ENCODE peak calls at places on chromosomes 5 and 9, in five cellular contexts. D, U, B, Q and F are unnamed samples.

GRCh38 chr9:126386088-126386487 is 59.5 kb downstream of the MVB12B start:
- DNase-seq in D (no peak), U (no peak), B (no peak), Q (no peak), F (peak; percentile 28)

GRCh38 chr5:18754201-18754600 is 1119.9 kb downstream of the TAF11L14 start:
- DNase-seq in D (no peak), U (no peak), B (no peak), Q (no peak), F (no peak)

GRCh38 chr5:137488974-137489373 is 10.2 kb downstream of the SPOCK1 start:
- DNase-seq in D (no peak), U (no peak), B (no peak), Q (no peak), F (no peak)

GRCh38 chr5:32642276-32643002 is 57.1 kb downstream of the SUB1 start:
- DNase-seq in D (no peak), U (peak; percentile 25), B (no peak), Q (peak; percentile 59), F (peak; percentile 52)

GRCh38 chr5:142795246-142795645 is 25.1 kb downstream of the ARHGAP26 start:
- DNase-seq in D (no peak), U (no peak), B (no peak), Q (no peak), F (no peak)

GRCh38 chr9:135230817-135231520 is 143.5 kb downstream of the OLFM1 start:
- DNase-seq in D (no peak), U (no peak), B (no peak), Q (no peak), F (no peak)

GRCh38 chr5:72380491-72381274 is 60.5 kb downstream of the PTCD2 start:
- DNase-seq in D (no peak), U (peak; percentile 29), B (no peak), Q (no peak), F (no peak)

GRCh38 chr5:9468070-9468388 is 77.8 kb downstream of the SEMA5A start:
- DNase-seq in D (no peak), U (peak; percentile 88), B (no peak), Q (peak; percentile 97), F (peak; percentile 81)

GRCh38 chr9:21527579-21527978 is 45.5 kb upstream of the IFNE start:
- DNase-seq in D (no peak), U (no peak), B (no peak), Q (no peak), F (no peak)

GRCh38 chr5:64457846-64458245 is 48.0 kb upstream of the RGS7BP start:
- DNase-seq in D (no peak), U (no peak), B (no peak), Q (no peak), F (no peak)

GRCh38 chr9:109035684-109036423 is 22.6 kb upstream of the CTNNAL1 start:
- DNase-seq in D (no peak), U (peak; percentile 86), B (peak; percentile 62), Q (peak; percentile 94), F (peak; percentile 86)

GRCh38 chr5:146751781-146752401 is 126.7 kb downstream of the PPP2R2B start:
- DNase-seq in D (peak; percentile 45), U (no peak), B (no peak), Q (no peak), F (no peak)

GRCh38 chr5:148014276-148014675 is 49.5 kb upstream of the SPINK5 start:
- DNase-seq in D (no peak), U (no peak), B (no peak), Q (peak; percentile 58), F (no peak)

GRCh38 chr5:153714732-153715287 is 224.3 kb downstream of the GRIA1 start:
- DNase-seq in D (no peak), U (peak; percentile 30), B (no peak), Q (peak; percentile 53), F (no peak)
- TF ChIP-seq CTCF in D (no peak), U (no peak), B (no peak), Q (no peak), F (no peak)

DNA sequence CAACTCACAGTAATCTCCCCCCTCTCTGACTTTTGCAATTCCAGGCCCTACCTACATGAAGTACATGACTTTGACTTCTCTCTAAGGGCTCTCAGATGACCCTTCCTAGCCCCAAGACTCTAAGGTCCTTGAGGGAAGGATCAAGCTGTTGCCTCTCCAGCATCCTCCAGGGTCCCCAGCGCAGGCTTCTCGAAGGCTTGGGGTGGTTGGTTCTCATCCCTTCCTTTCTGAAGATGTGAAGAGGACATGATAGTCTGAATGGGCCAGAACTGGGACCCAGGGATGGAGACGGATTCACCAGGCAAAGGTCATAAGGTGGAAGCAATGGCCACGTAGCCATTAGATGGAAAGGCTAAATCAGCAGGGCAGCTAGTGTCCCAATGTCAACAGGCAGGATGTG is 86.8 kb downstream of the NRG2 start:
- DNase-seq in D (no peak), U (no peak), B (no peak), Q (no peak), F (no peak)
- H3K4me3 ChIP-seq in D (no peak overlapping the region), U (no peak overlapping the region), B (no peak overlapping the region), Q (no peak overlapping the region), F (no peak overlapping the region)

DNA sequence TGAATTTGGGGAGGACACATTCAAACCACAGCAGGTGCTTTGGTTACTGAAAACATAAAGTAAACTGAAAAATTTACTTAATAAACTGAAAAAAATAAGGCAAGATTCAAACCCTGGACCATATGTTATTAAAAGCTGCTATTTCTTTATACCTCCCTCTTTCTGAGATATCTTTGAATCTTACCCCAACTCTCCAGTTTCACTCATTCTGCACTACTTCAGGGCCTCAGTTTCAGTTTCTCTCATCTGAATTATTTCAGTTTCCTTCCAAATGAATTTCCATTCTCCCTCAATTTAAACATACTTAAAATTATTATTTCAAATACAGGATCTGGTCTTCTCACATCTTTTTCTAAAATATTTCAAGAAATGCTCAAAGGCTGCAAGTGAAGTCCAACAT is 4.9 kb upstream of the OXCT1 start:
- DNase-seq in D (no peak), U (no peak), B (no peak), Q (no peak), F (no peak)
- TF ChIP-seq CTCF in D (no peak), U (no peak), B (no peak), Q (no peak), F (no peak)

DNA sequence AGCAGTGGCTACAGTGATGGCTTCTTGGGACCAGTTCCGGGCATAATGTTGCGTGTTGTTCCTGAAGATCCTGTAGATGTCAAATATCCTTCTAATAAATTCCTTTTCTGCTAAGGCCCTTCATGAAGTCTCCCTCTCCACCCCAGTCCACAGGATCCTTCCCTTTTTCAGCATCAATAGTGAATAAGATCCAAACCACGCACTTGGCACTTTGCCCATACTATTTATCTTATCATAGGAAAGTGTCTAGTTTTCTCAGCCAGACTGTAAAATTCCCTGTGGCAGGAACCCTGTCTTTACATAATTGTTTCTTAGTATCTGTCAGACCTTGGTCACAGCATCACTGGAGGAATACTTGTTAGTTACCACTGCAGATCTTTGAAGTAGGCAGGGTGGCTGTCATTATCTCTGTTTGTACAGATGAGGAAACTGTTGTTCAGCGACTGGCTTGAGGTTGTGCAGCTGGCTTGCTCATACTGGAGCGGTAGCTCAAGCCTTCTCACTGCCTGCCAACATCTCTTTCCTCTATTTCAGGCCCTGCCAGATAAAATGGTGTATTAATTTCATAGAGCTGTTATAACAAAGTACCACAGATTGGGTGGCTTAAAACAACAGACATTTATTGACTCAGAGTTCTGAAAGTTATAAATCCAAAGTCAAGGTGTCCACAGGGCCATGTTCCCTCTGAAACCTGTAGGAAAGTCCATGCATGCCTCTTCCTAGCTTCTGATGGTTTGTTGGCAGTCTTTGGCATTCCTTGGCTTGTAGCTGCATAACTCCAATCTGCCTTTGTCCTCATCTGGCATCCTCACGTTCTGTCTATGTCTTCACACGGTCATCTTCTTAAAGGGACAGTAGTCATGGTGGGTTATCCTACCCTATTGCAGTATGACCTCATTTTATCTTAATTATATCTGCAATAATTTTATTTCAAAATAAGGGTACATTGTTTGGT is 33.5 kb upstream of the APC start:
- DNase-seq in D (no peak), U (peak; percentile 85), B (no peak), Q (peak; percentile 90), F (peak; percentile 87)
- H3K4me3 ChIP-seq in D (no peak overlapping the region), U (no peak overlapping the region), B (no peak overlapping the region), Q (no peak overlapping the region), F (no peak overlapping the region)

GRCh38 chr5:150624334-150625163 is 15.9 kb upstream of the SYNPO start:
- DNase-seq in D (no peak), U (no peak), B (no peak), Q (no peak), F (no peak)
- TF ChIP-seq CTCF in D (no peak), U (no peak), B (no peak), Q (no peak), F (no peak)

GRCh38 chr5:68500828-68501227 is 285.3 kb downstream of the PIK3R1 start:
- DNase-seq in D (no peak), U (no peak), B (no peak), Q (peak; percentile 13), F (no peak)
- H3K4me3 ChIP-seq in D (no peak overlapping the region), U (no peak overlapping the region), B (no peak overlapping the region), Q (no peak overlapping the region), F (no peak overlapping the region)

GRCh38 chr9:69499959-69500358 is 172.2 kb downstream of the APBA1 start:
- DNase-seq in D (no peak), U (no peak), B (no peak), Q (no peak), F (no peak)

GRCh38 chr9:69496803-69497450 is 171.9 kb downstream of the ENTREP1 start:
- DNase-seq in D (no peak), U (no peak), B (no peak), Q (no peak), F (no peak)

GRCh38 chr9:69497816-69498215 is 172.8 kb downstream of the ENTREP1 start:
- DNase-seq in D (no peak), U (no peak), B (no peak), Q (no peak), F (no peak)

GRCh38 chr9:69499401-69499800 is 172.8 kb downstream of the APBA1 start:
- DNase-seq in D (no peak), U (no peak), B (no peak), Q (no peak), F (no peak)

DNA sequence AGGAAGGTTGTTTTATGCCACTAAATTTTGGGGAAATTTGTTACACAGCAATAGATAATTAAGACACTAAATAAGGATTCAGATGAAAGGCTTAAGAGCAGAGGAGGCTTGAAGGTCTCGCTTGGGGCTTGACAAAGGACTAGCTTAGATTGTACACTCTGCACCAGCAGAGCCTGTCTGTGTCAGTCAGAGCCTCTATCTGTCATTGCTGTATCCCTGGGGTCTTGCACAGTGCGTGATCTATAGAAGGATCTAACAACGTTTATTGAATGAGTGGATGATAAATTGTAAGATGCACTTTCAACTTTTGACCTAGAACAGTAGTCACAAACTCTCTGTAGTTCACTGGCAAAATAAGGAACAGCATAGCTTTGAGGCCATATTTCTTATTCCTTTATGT is 173.4 kb downstream of the ENTREP1 start:
- DNase-seq in D (no peak), U (no peak), B (no peak), Q (no peak), F (no peak)
- TF ChIP-seq CTCF in D (no peak), U (no peak), B (no peak), Q (no peak), F (no peak)

GRCh38 chr9:92600742-92601261 is 65.0 kb upstream of the ECM2 start:
- DNase-seq in D (no peak), U (peak; percentile 85), B (no peak), Q (peak; percentile 87), F (peak; percentile 71)
- H3K4me3 ChIP-seq in D (no peak overlapping the region), U (peak overlapping the region; percentile 8), B (no peak overlapping the region), Q (no peak overlapping the region), F (no peak overlapping the region)